ENCODE peak calls at places on chromosomes 3 and 15, in nine cellular contexts. One of them, this sample, is unnamed.

GRCh38 chr3:61897848-61898247 is 336.5 kb downstream of the PTPRG start:
- DNase-seq in pancreas: no peak
- DNase-seq in mesothelial cell of epicardium: no peak
- DNase-seq in heart left ventricle: no peak
- DNase-seq in sigmoid colon: no peak
- DNase-seq in RWPE2: no peak
- DNase-seq in body of pancreas: no peak
- DNase-seq in hepatocyte: no peak
- DNase-seq in astrocyte: no peak
- DNase-seq in this sample: no peak

GRCh38 chr3:156816091-156816793 is 9.9 kb upstream of the LEKR1 start:
- DNase-seq in pancreas: peak
- DNase-seq in mesothelial cell of epicardium: peak
- DNase-seq in heart left ventricle: peak
- DNase-seq in sigmoid colon: peak
- DNase-seq in RWPE2: no peak
- DNase-seq in body of pancreas: peak
- DNase-seq in hepatocyte: peak
- DNase-seq in astrocyte: peak
- DNase-seq in this sample: no peak

GRCh38 chr15:67147410-67147949 is 82.1 kb downstream of the SMAD3 start:
- DNase-seq in pancreas: no peak
- DNase-seq in mesothelial cell of epicardium: no peak
- DNase-seq in heart left ventricle: no peak
- DNase-seq in sigmoid colon: peak
- DNase-seq in RWPE2: no peak
- DNase-seq in body of pancreas: no peak
- DNase-seq in hepatocyte: no peak
- DNase-seq in astrocyte: no peak
- DNase-seq in this sample: no peak

GRCh38 chr3:151395806-151396205 is 11.3 kb upstream of the P2RY12 start:
- DNase-seq in pancreas: no peak
- DNase-seq in mesothelial cell of epicardium: no peak
- DNase-seq in heart left ventricle: no peak
- DNase-seq in sigmoid colon: no peak
- DNase-seq in RWPE2: no peak
- DNase-seq in body of pancreas: no peak
- DNase-seq in hepatocyte: no peak
- DNase-seq in astrocyte: peak
- DNase-seq in this sample: no peak

GRCh38 chr15:97955040-97955439 is 5.5 kb upstream of the ARRDC4 start:
- DNase-seq in pancreas: no peak
- DNase-seq in mesothelial cell of epicardium: no peak
- DNase-seq in heart left ventricle: no peak
- DNase-seq in sigmoid colon: no peak
- DNase-seq in RWPE2: no peak
- DNase-seq in body of pancreas: no peak
- DNase-seq in hepatocyte: no peak
- DNase-seq in astrocyte: no peak
- DNase-seq in this sample: no peak

GRCh38 chr3:171802601-171802956 is 7.7 kb downstream of the PLD1 start:
- DNase-seq in pancreas: no peak
- DNase-seq in mesothelial cell of epicardium: no peak
- DNase-seq in heart left ventricle: no peak
- DNase-seq in sigmoid colon: no peak
- DNase-seq in RWPE2: no peak
- DNase-seq in body of pancreas: no peak
- DNase-seq in hepatocyte: no peak
- DNase-seq in astrocyte: no peak
- DNase-seq in this sample: no peak

GRCh38 chr3:152346740-152347139 is 78.0 kb downstream of the MBNL1 start:
- DNase-seq in pancreas: no peak
- DNase-seq in mesothelial cell of epicardium: no peak
- DNase-seq in heart left ventricle: no peak
- DNase-seq in sigmoid colon: no peak
- DNase-seq in RWPE2: no peak
- DNase-seq in body of pancreas: no peak
- DNase-seq in hepatocyte: no peak
- DNase-seq in astrocyte: no peak
- DNase-seq in this sample: no peak

GRCh38 chr3:4529901-4530588 is 36.9 kb downstream of the ITPR1 start:
- DNase-seq in pancreas: no peak
- DNase-seq in mesothelial cell of epicardium: no peak
- DNase-seq in heart left ventricle: no peak
- DNase-seq in sigmoid colon: no peak
- DNase-seq in RWPE2: no peak
- DNase-seq in body of pancreas: no peak
- DNase-seq in hepatocyte: no peak
- DNase-seq in astrocyte: no peak
- DNase-seq in this sample: no peak

GRCh38 chr3:177418787-177419186 is 221.5 kb upstream of the TBL1XR1 start:
- DNase-seq in pancreas: no peak
- DNase-seq in mesothelial cell of epicardium: no peak
- DNase-seq in heart left ventricle: no peak
- DNase-seq in sigmoid colon: no peak
- DNase-seq in RWPE2: no peak
- DNase-seq in body of pancreas: no peak
- DNase-seq in hepatocyte: no peak
- DNase-seq in astrocyte: peak
- DNase-seq in this sample: no peak

GRCh38 chr3:156609546-156609945 is 54.6 kb upstream of the SSR3 start:
- DNase-seq in pancreas: no peak
- DNase-seq in mesothelial cell of epicardium: no peak
- DNase-seq in heart left ventricle: no peak
- DNase-seq in sigmoid colon: no peak
- DNase-seq in RWPE2: no peak
- DNase-seq in body of pancreas: no peak
- DNase-seq in hepatocyte: no peak
- DNase-seq in astrocyte: no peak
- DNase-seq in this sample: no peak

GRCh38 chr3:150349314-150350097 is 58.6 kb upstream of the TSC22D2 start:
- DNase-seq in pancreas: no peak
- DNase-seq in mesothelial cell of epicardium: no peak
- DNase-seq in heart left ventricle: peak
- DNase-seq in sigmoid colon: peak
- DNase-seq in RWPE2: no peak
- DNase-seq in body of pancreas: no peak
- DNase-seq in hepatocyte: no peak
- DNase-seq in astrocyte: no peak
- DNase-seq in this sample: no peak

GRCh38 chr15:48617619-48618018 is 27.9 kb downstream of the FBN1 start:
- DNase-seq in pancreas: no peak
- DNase-seq in mesothelial cell of epicardium: no peak
- DNase-seq in heart left ventricle: peak
- DNase-seq in sigmoid colon: peak
- DNase-seq in RWPE2: no peak
- DNase-seq in body of pancreas: peak
- DNase-seq in hepatocyte: no peak
- DNase-seq in astrocyte: peak
- DNase-seq in this sample: no peak

GRCh38 chr15:66648588-66648987 is 53.4 kb upstream of the SMAD6 start:
- DNase-seq in pancreas: no peak
- DNase-seq in mesothelial cell of epicardium: no peak
- DNase-seq in heart left ventricle: no peak
- DNase-seq in sigmoid colon: no peak
- DNase-seq in RWPE2: no peak
- DNase-seq in body of pancreas: no peak
- DNase-seq in hepatocyte: no peak
- DNase-seq in astrocyte: no peak
- DNase-seq in this sample: no peak

GRCh38 chr15:56744701-56745683 is 11.7 kb upstream of the ZNF280D start:
- DNase-seq in pancreas: no peak
- DNase-seq in mesothelial cell of epicardium: no peak
- DNase-seq in heart left ventricle: no peak
- DNase-seq in sigmoid colon: no peak
- DNase-seq in RWPE2: no peak
- DNase-seq in body of pancreas: no peak
- DNase-seq in hepatocyte: no peak
- DNase-seq in astrocyte: no peak
- DNase-seq in this sample: no peak

GRCh38 chr3:61269460-61269859 is 18.2 kb upstream of the FHIT start:
- DNase-seq in pancreas: no peak
- DNase-seq in mesothelial cell of epicardium: no peak
- DNase-seq in heart left ventricle: no peak
- DNase-seq in sigmoid colon: no peak
- DNase-seq in RWPE2: no peak
- DNase-seq in body of pancreas: no peak
- DNase-seq in hepatocyte: no peak
- DNase-seq in astrocyte: no peak
- DNase-seq in this sample: no peak

GRCh38 chr3:115380883-115381572 is 233.9 kb upstream of the ZBTB20 start:
- DNase-seq in pancreas: no peak
- DNase-seq in mesothelial cell of epicardium: no peak
- DNase-seq in heart left ventricle: no peak
- DNase-seq in sigmoid colon: no peak
- DNase-seq in RWPE2: no peak
- DNase-seq in body of pancreas: no peak
- DNase-seq in hepatocyte: no peak
- DNase-seq in astrocyte: no peak
- DNase-seq in this sample: no peak
- TF ChIP-seq CTCF in pancreas: no peak
- TF ChIP-seq CTCF in mesothelial cell of epicardium: peak
- TF ChIP-seq CTCF in heart left ventricle: no peak
- TF ChIP-seq CTCF in sigmoid colon: no peak
- TF ChIP-seq CTCF in RWPE2: no peak
- TF ChIP-seq CTCF in body of pancreas: no peak
- TF ChIP-seq CTCF in hepatocyte: no peak
- TF ChIP-seq CTCF in astrocyte: peak
- TF ChIP-seq CTCF in this sample: peak

DNA sequence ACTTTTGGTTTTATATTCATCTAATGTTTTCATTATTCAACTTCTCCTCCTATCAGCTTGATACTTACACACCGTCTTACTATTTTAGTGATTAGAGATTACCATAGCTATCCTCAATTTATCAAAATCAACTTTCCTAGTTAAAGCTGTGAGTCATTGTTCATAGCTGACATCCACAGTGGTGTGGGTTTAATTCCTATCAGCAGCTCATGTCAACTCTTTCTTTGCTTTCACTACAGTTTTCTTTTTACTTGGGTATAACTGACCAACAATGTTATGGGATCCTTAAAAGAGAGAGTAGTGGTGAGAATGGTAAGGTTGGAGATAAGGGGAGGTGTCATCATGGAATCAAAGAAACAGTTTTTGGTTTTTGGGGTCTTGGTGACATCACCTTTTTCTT is 112.7 kb downstream of the NFKBIZ start:
- DNase-seq in pancreas: no peak
- DNase-seq in mesothelial cell of epicardium: no peak
- DNase-seq in heart left ventricle: no peak
- DNase-seq in sigmoid colon: no peak
- DNase-seq in RWPE2: no peak
- DNase-seq in body of pancreas: no peak
- DNase-seq in hepatocyte: no peak
- DNase-seq in astrocyte: peak
- DNase-seq in this sample: no peak
- TF ChIP-seq CTCF in pancreas: no peak
- TF ChIP-seq CTCF in mesothelial cell of epicardium: no peak
- TF ChIP-seq CTCF in heart left ventricle: no peak
- TF ChIP-seq CTCF in sigmoid colon: no peak
- TF ChIP-seq CTCF in RWPE2: no peak
- TF ChIP-seq CTCF in body of pancreas: no peak
- TF ChIP-seq CTCF in hepatocyte: no peak
- TF ChIP-seq CTCF in astrocyte: no peak
- TF ChIP-seq CTCF in this sample: no peak

GRCh38 chr3:127825764-127826163 is 3.4 kb upstream of the MGLL start:
- DNase-seq in pancreas: no peak
- DNase-seq in mesothelial cell of epicardium: no peak
- DNase-seq in heart left ventricle: no peak
- DNase-seq in sigmoid colon: no peak
- DNase-seq in RWPE2: no peak
- DNase-seq in body of pancreas: no peak
- DNase-seq in hepatocyte: no peak
- DNase-seq in astrocyte: no peak
- DNase-seq in this sample: no peak
- TF ChIP-seq CTCF in pancreas: no peak
- TF ChIP-seq CTCF in mesothelial cell of epicardium: no peak
- TF ChIP-seq CTCF in heart left ventricle: no peak
- TF ChIP-seq CTCF in sigmoid colon: no peak
- TF ChIP-seq CTCF in RWPE2: no peak
- TF ChIP-seq CTCF in body of pancreas: no peak
- TF ChIP-seq CTCF in hepatocyte: no peak
- TF ChIP-seq CTCF in astrocyte: peak
- TF ChIP-seq CTCF in this sample: peak

GRCh38 chr15:58489693-58490404 is 58.1 kb downstream of the LIPC start:
- DNase-seq in pancreas: no peak
- DNase-seq in mesothelial cell of epicardium: no peak
- DNase-seq in heart left ventricle: no peak
- DNase-seq in sigmoid colon: no peak
- DNase-seq in RWPE2: no peak
- DNase-seq in body of pancreas: no peak
- DNase-seq in hepatocyte: no peak
- DNase-seq in astrocyte: no peak
- DNase-seq in this sample: no peak

GRCh38 chr15:58491151-58491473 is 59.3 kb downstream of the LIPC start:
- DNase-seq in pancreas: no peak
- DNase-seq in mesothelial cell of epicardium: no peak
- DNase-seq in heart left ventricle: no peak
- DNase-seq in sigmoid colon: no peak
- DNase-seq in RWPE2: no peak
- DNase-seq in body of pancreas: no peak
- DNase-seq in hepatocyte: no peak
- DNase-seq in astrocyte: no peak
- DNase-seq in this sample: no peak

GRCh38 chr15:58491499-58492202 is 59.9 kb downstream of the LIPC start:
- DNase-seq in pancreas: no peak
- DNase-seq in mesothelial cell of epicardium: no peak
- DNase-seq in heart left ventricle: no peak
- DNase-seq in sigmoid colon: no peak
- DNase-seq in RWPE2: no peak
- DNase-seq in body of pancreas: no peak
- DNase-seq in hepatocyte: no peak
- DNase-seq in astrocyte: no peak
- DNase-seq in this sample: no peak

GRCh38 chr15:58489289-58489688 is 57.5 kb downstream of the LIPC start:
- DNase-seq in pancreas: no peak
- DNase-seq in mesothelial cell of epicardium: no peak
- DNase-seq in heart left ventricle: no peak
- DNase-seq in sigmoid colon: no peak
- DNase-seq in RWPE2: no peak
- DNase-seq in body of pancreas: no peak
- DNase-seq in hepatocyte: no peak
- DNase-seq in astrocyte: no peak
- DNase-seq in this sample: no peak

DNA sequence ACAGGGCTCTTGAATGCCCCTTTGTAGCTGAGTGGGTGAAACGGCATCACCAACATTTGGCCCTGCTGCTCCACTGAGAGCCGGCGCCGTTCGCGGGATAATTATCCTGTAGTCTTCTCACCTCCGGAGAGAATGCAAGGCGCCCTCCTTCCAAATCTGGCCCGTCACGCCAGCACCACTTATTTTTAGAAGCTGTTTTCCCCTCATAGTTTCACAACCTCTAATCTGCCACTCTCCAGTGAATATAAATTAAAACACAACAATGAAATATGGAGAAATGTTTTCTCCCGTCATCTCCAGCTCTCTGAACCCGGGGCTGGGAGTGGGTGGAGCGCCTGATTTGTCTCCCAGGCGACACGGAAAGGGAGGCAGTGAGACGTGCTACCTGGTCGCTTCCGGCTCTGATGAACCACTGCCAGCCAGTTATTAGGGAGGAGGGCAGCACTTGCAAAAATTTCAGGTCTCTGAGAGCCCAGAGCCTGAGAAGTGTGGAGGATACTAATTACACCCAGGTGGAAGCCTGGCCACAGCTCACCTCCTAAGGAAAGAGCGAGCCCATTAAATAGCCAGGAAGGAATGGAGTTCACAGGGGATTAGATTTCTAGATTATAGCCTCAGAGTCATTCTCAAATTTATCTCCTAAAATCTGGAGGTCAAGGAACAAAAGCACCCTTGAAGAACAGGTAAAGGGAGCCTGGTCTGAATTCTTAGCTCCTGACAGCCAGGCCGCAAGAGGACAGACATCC is 58.8 kb downstream of the LIPC start:
- DNase-seq in pancreas: no peak
- DNase-seq in mesothelial cell of epicardium: no peak
- DNase-seq in heart left ventricle: no peak
- DNase-seq in sigmoid colon: no peak
- DNase-seq in RWPE2: no peak
- DNase-seq in body of pancreas: no peak
- DNase-seq in hepatocyte: no peak
- DNase-seq in astrocyte: no peak
- DNase-seq in this sample: no peak
- TF ChIP-seq CTCF in pancreas: no peak
- TF ChIP-seq CTCF in mesothelial cell of epicardium: no peak
- TF ChIP-seq CTCF in heart left ventricle: no peak
- TF ChIP-seq CTCF in sigmoid colon: no peak
- TF ChIP-seq CTCF in RWPE2: no peak
- TF ChIP-seq CTCF in body of pancreas: no peak
- TF ChIP-seq CTCF in hepatocyte: no peak
- TF ChIP-seq CTCF in astrocyte: no peak
- TF ChIP-seq CTCF in this sample: no peak

This sample was measured in chondrocyte.